ENCODE peak calls at places on chromosomes 4 and X, in four cellular contexts. One of them, this sample, is unnamed.

GRCh38 chr4:85738721-85739120 is 263.8 kb downstream of the ARHGAP24 start:
- DNase-seq in GM12878: no peak
- DNase-seq in suprapubic skin: no peak
- DNase-seq in sigmoid colon: no peak
- DNase-seq in this sample: no peak

GRCh38 chrX:107610667-107611066 is 17.6 kb upstream of the PRPS1 start:
- DNase-seq in GM12878: no peak
- DNase-seq in suprapubic skin: no peak
- DNase-seq in sigmoid colon: no peak
- DNase-seq in this sample: no peak

GRCh38 chr4:101818362-101818761 is 27.8 kb downstream of the BANK1 start:
- DNase-seq in GM12878: no peak
- DNase-seq in suprapubic skin: no peak
- DNase-seq in sigmoid colon: no peak
- DNase-seq in this sample: no peak

GRCh38 chr4:122716825-122717448 is 15.6 kb upstream of the BBS12 start:
- DNase-seq in GM12878: no peak
- DNase-seq in suprapubic skin: peak; percentile 66
- DNase-seq in sigmoid colon: peak; percentile 72
- DNase-seq in this sample: no peak

GRCh38 chr4:182653596-182653995 is 263.6 kb downstream of the DCTD start:
- DNase-seq in GM12878: no peak
- DNase-seq in suprapubic skin: no peak
- DNase-seq in sigmoid colon: no peak
- DNase-seq in this sample: no peak

GRCh38 chr4:184348311-184349233 is 125.8 kb downstream of the IRF2 start:
- DNase-seq in GM12878: peak; percentile 32
- DNase-seq in suprapubic skin: no peak
- DNase-seq in sigmoid colon: no peak
- DNase-seq in this sample: no peak

GRCh38 chr4:101833455-101833854 is 42.9 kb downstream of the BANK1 start:
- DNase-seq in GM12878: no peak
- DNase-seq in suprapubic skin: no peak
- DNase-seq in sigmoid colon: no peak
- DNase-seq in this sample: no peak

GRCh38 chr4:145414224-145414623 is 67.4 kb upstream of the SMAD1 start:
- DNase-seq in GM12878: no peak
- DNase-seq in suprapubic skin: no peak
- DNase-seq in sigmoid colon: no peak
- DNase-seq in this sample: no peak

GRCh38 chr4:153027879-153028278 is 91.8 kb downstream of the FHDC1 start:
- DNase-seq in GM12878: no peak
- DNase-seq in suprapubic skin: no peak
- DNase-seq in sigmoid colon: no peak
- DNase-seq in this sample: no peak

GRCh38 chr4:187251896-187252295 is 528.2 kb upstream of the FAT1 start:
- DNase-seq in GM12878: no peak
- DNase-seq in suprapubic skin: no peak
- DNase-seq in sigmoid colon: no peak
- DNase-seq in this sample: no peak

GRCh38 chr4:989722-990471 is 3.1 kb downstream of the IDUA start:
- DNase-seq in GM12878: no peak
- DNase-seq in suprapubic skin: no peak
- DNase-seq in sigmoid colon: no peak
- DNase-seq in this sample: no peak

GRCh38 chr4:41102360-41103092 is 111.8 kb downstream of the APBB2 start:
- DNase-seq in GM12878: no peak
- DNase-seq in suprapubic skin: no peak
- DNase-seq in sigmoid colon: no peak
- DNase-seq in this sample: no peak

GRCh38 chr4:154126276-154126675 is 337.4 kb upstream of the SFRP2 start:
- DNase-seq in GM12878: no peak
- DNase-seq in suprapubic skin: no peak
- DNase-seq in sigmoid colon: no peak
- DNase-seq in this sample: no peak

GRCh38 chr4:120693817-120694216 is 228.7 kb downstream of the PRDM5 start:
- DNase-seq in GM12878: no peak
- DNase-seq in suprapubic skin: no peak
- DNase-seq in sigmoid colon: no peak
- DNase-seq in this sample: no peak

GRCh38 chrX:10648608-10649007 is 28.2 kb upstream of the MID1 start:
- DNase-seq in GM12878: no peak
- DNase-seq in suprapubic skin: no peak
- DNase-seq in sigmoid colon: no peak
- DNase-seq in this sample: no peak

GRCh38 chr4:168844261-168845039 is 165.6 kb downstream of the CBR4 start:
- DNase-seq in GM12878: no peak
- DNase-seq in suprapubic skin: no peak
- DNase-seq in sigmoid colon: no peak
- DNase-seq in this sample: no peak

GRCh38 chr4:180380733-180381132 is 1862.5 kb upstream of the TENM3 start:
- DNase-seq in GM12878: no peak
- DNase-seq in suprapubic skin: no peak
- DNase-seq in sigmoid colon: no peak
- DNase-seq in this sample: no peak

DNA sequence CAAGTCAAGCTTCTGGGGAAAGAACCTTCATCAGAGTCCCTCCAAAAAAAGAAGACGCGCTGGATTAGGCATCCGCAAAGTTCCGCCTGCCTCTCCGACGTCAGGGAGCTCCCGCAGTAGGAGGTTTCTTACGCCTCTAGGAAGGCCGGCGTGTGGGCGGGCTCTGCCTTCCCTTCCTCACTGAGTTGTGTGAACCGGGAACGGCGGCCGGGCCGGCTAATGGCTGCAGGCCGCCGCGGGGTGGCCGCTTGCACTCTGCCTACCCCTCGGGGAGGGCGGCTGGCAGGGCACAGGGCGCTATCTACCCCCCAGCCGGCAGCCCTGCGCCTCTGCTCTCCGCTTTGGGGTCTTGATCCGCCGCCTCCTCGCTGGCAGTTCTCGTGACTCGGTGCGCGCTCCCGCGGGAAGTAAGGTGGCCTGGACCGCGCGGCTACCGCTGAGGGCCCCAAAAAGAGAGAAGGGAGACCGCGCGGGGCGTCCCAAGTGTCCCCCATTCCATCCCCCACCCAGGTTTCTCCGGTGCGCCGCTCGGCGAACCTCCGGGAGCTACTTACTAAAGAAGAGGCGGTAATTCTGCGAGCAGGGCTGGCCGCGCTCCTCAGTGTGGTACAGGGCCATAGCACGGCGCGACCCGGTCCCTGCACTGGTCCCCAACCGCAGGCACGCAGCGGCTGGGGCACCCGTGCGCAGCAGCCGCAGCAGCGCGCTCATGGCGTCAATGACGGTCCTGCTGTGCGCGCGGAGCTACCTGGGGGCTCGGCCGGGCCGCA is at the start of gene PPA2:
- DNase-seq in GM12878: peak; percentile 55
- DNase-seq in suprapubic skin: peak; percentile 92
- DNase-seq in sigmoid colon: peak; percentile 94
- DNase-seq in this sample: peak; percentile 97
- TF ChIP-seq POLR2AphosphoS5 in GM12878: peak; percentile 79
- TF ChIP-seq POLR2AphosphoS5 in suprapubic skin: peak; percentile 91
- TF ChIP-seq POLR2AphosphoS5 in sigmoid colon: peak; percentile 93
- TF ChIP-seq POLR2AphosphoS5 in this sample: peak; percentile 92

GRCh38 chr4:74659576-74660411 is 134.5 kb downstream of the BTC start:
- DNase-seq in GM12878: no peak
- DNase-seq in suprapubic skin: no peak
- DNase-seq in sigmoid colon: no peak
- DNase-seq in this sample: no peak
- TF ChIP-seq POLR2AphosphoS5 in GM12878: no peak
- TF ChIP-seq POLR2AphosphoS5 in suprapubic skin: no peak
- TF ChIP-seq POLR2AphosphoS5 in sigmoid colon: no peak
- TF ChIP-seq POLR2AphosphoS5 in this sample: no peak

DNA sequence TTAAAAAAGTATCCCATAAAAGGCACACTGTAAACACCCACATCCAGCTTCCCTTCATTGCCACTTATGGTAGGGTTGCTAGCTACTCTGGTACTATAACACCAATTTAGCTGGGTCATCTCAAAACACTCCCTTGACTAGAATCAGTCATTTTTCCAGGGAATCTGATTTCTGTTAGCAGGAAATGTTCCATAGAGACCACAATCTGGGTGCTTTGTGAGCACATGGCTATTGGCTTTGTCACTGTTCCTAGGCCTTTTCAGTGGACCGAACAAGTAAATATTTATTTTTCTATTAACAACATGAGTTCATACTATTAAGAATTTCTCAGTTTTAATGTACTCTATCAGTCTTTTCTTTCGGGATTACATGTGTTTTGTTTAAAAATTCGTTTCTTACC is 404.7 kb upstream of the GNPDA2 start:
- DNase-seq in GM12878: no peak
- DNase-seq in suprapubic skin: no peak
- DNase-seq in sigmoid colon: no peak
- DNase-seq in this sample: no peak
- TF ChIP-seq POLR2AphosphoS5 in GM12878: no peak
- TF ChIP-seq POLR2AphosphoS5 in suprapubic skin: no peak
- TF ChIP-seq POLR2AphosphoS5 in sigmoid colon: no peak
- TF ChIP-seq POLR2AphosphoS5 in this sample: no peak

GRCh38 chr4:9691221-9692065 is 90.0 kb upstream of the DRD5 start:
- DNase-seq in GM12878: peak; percentile 25
- DNase-seq in suprapubic skin: peak; percentile 98
- DNase-seq in sigmoid colon: peak; percentile 98
- DNase-seq in this sample: peak; percentile 98
- TF ChIP-seq POLR2AphosphoS5 in GM12878: no peak
- TF ChIP-seq POLR2AphosphoS5 in suprapubic skin: no peak
- TF ChIP-seq POLR2AphosphoS5 in sigmoid colon: no peak
- TF ChIP-seq POLR2AphosphoS5 in this sample: peak; percentile 36

GRCh38 chrX:109911046-109911445 is 91.9 kb upstream of the TMEM164 start:
- DNase-seq in GM12878: no peak
- DNase-seq in suprapubic skin: no peak
- DNase-seq in sigmoid colon: no peak
- DNase-seq in this sample: no peak
- TF ChIP-seq POLR2AphosphoS5 in GM12878: no peak
- TF ChIP-seq POLR2AphosphoS5 in suprapubic skin: no peak
- TF ChIP-seq POLR2AphosphoS5 in sigmoid colon: no peak
- TF ChIP-seq POLR2AphosphoS5 in this sample: no peak